ENCODE peak calls at places on chromosomes 7 and 10, in nine cellular contexts. V is dorsolateral prefrontal cortex; P is epithelial cell of prostate; U is transverse colon; M is CD8-positive, alpha-beta memory T cell; N is colonic mucosa; C is thyroid gland; Y is AG04450; S is uterus. J is an unnamed sample.

GRCh38 chr10:1289591-1289990 is 233.4 kb downstream of the WDR37 start:
- DNase-seq in S (no peak), C (no peak), N (no peak), Y (no peak), V (no peak), P (peak; percentile 54), M (no peak), U (no peak), J (no peak)

GRCh38 chr10:44960482-44961230 is 1.1 kb downstream of the RASSF4 start:
- DNase-seq in U (no peak), V (no peak), Y (no peak), P (no peak), C (peak; percentile 60), S (no peak), N (peak; percentile 29), M (no peak), J (no peak)

GRCh38 chr7:70695804-70696104 is 436.2 kb upstream of the GALNT17 start:
- DNase-seq in M (no peak), C (no peak), Y (no peak), P (no peak), U (no peak), S (no peak), V (no peak), N (peak; percentile 34), J (no peak)

GRCh38 chr10:16993186-16993585 is 136.4 kb downstream of the CUBN start:
- DNase-seq in V (no peak), S (no peak), U (no peak), N (no peak), M (no peak), Y (no peak), P (no peak), C (no peak), J (no peak)

GRCh38 chr7:44152971-44153947 is 12.1 kb upstream of the MYL7 start:
- DNase-seq in S (no peak), M (no peak), P (no peak), N (no peak), V (peak; percentile 31), U (no peak), Y (no peak), C (no peak), J (no peak)

GRCh38 chr10:44089671-44090070 is 295.2 kb downstream of the CXCL12 start:
- DNase-seq in U (no peak), S (no peak), M (no peak), V (no peak), P (no peak), N (no peak), C (no peak), Y (no peak), J (no peak)

GRCh38 chr10:112296908-112297331 is 13.7 kb downstream of the TECTB start:
- DNase-seq in N (no peak), P (no peak), M (no peak), V (no peak), U (no peak), C (peak; percentile 26), S (no peak), Y (no peak), J (no peak)

GRCh38 chr7:45575501-45576248 is 1.5 kb downstream of the ADCY1 start:
- DNase-seq in S (no peak), C (no peak), Y (no peak), N (no peak), V (no peak), M (no peak), U (no peak), P (no peak), J (no peak)

GRCh38 chr7:96388620-96389383 is 66.9 kb upstream of the SLC25A13 start:
- DNase-seq in C (peak; percentile 11), N (no peak), S (no peak), V (no peak), P (peak; percentile 10), M (no peak), Y (peak; percentile 30), U (no peak), J (no peak)

GRCh38 chr7:101681170-101682007 is 52.3 kb upstream of the MYL10 start:
- DNase-seq in Y (peak; percentile 24), N (no peak), C (peak; percentile 70), M (no peak), S (peak; percentile 49), U (no peak), P (no peak), V (no peak), J (no peak)

GRCh38 chr7:94060772-94061171 is 56.6 kb upstream of the BET1 start:
- DNase-seq in P (no peak), Y (no peak), U (no peak), C (no peak), S (no peak), M (no peak), V (no peak), N (no peak), J (no peak)

GRCh38 chr7:105830405-105831218 is 45.8 kb downstream of the ATXN7L1 start:
- DNase-seq in P (peak; percentile 68), V (no peak), U (no peak), C (no peak), M (no peak), Y (peak; percentile 88), S (no peak), N (no peak), J (no peak)

GRCh38 chr10:79104264-79104954 is 35.6 kb downstream of the ZMIZ1 start:
- DNase-seq in M (peak; percentile 9), P (no peak), S (peak; percentile 78), N (no peak), C (peak; percentile 87), U (no peak), V (no peak), Y (no peak), J (no peak)

GRCh38 chr10:100370976-100371706 is 24.1 kb downstream of the SCD start:
- DNase-seq in C (peak; percentile 25), U (peak; percentile 91), Y (peak; percentile 37), V (peak; percentile 76), S (peak; percentile 28), M (peak; percentile 61), N (peak; percentile 95), P (peak; percentile 62), J (peak; percentile 80)

GRCh38 chr10:127735723-127736221 is 1.2 kb upstream of the FOXI2 start:
- DNase-seq in S (no peak), C (no peak), Y (no peak), U (no peak), P (no peak), N (no peak), V (no peak), M (no peak), J (no peak)

GRCh38 chr10:14009315-14010082 is 321.2 kb downstream of the FRMD4A start:
- DNase-seq in U (no peak), Y (peak; percentile 70), C (no peak), N (no peak), V (no peak), S (no peak), P (no peak), M (peak; percentile 73), J (no peak)

GRCh38 chr7:2928613-2929311 is 84.7 kb upstream of the GNA12 start:
- DNase-seq in U (no peak), S (no peak), C (no peak), Y (no peak), P (no peak), M (no peak), V (peak; percentile 46), N (no peak), J (no peak)
- H3K27ac ChIP-seq in U (no peak overlapping the region), S (no peak overlapping the region), C (no peak overlapping the region), Y (no peak overlapping the region), P (no peak overlapping the region), M (no peak overlapping the region), V (no peak overlapping the region), N (no peak overlapping the region), J (no peak overlapping the region)

GRCh38 chr7:55172161-55172560 is 153.3 kb downstream of the EGFR start:
- DNase-seq in C (no peak), M (no peak), Y (no peak), V (no peak), P (no peak), S (no peak), U (no peak), N (no peak), J (no peak)

GRCh38 chr7:55172881-55173609 is 154.2 kb downstream of the EGFR start:
- DNase-seq in N (no peak), C (no peak), U (no peak), Y (no peak), P (no peak), M (no peak), S (no peak), V (no peak), J (no peak)

GRCh38 chr7:55171157-55171556 is 152.3 kb downstream of the EGFR start:
- DNase-seq in P (no peak), S (no peak), C (no peak), U (no peak), N (no peak), V (no peak), M (no peak), Y (no peak), J (no peak)

GRCh38 chr7:55173671-55174070 is 154.9 kb downstream of the EGFR start:
- DNase-seq in V (no peak), S (no peak), P (no peak), N (no peak), U (no peak), M (no peak), C (no peak), Y (no peak), J (no peak)

GRCh38 chr7:55170335-55170734 is 151.5 kb downstream of the EGFR start:
- DNase-seq in Y (no peak), C (no peak), S (no peak), N (no peak), M (no peak), P (no peak), U (no peak), V (no peak), J (no peak)
- H3K27ac ChIP-seq in Y (no peak overlapping the region), C (no peak overlapping the region), S (no peak overlapping the region), N (no peak overlapping the region), M (no peak overlapping the region), P (no peak overlapping the region), U (no peak overlapping the region), V (no peak overlapping the region), J (no peak overlapping the region)

GRCh38 chr10:88222878-88223277 is 359.5 kb downstream of the PTEN start:
- DNase-seq in P (no peak), M (no peak), N (no peak), V (no peak), Y (no peak), U (no peak), S (no peak), C (no peak), J (no peak)
- H3K27ac ChIP-seq in P (no peak overlapping the region), M (no peak overlapping the region), N (no peak overlapping the region), V (no peak overlapping the region), Y (no peak overlapping the region), U (no peak overlapping the region), S (no peak overlapping the region), C (no peak overlapping the region), J (no peak overlapping the region)

GRCh38 chr7:137760111-137760510 is 86.7 kb downstream of the DGKI start:
- DNase-seq in Y (no peak), C (peak; percentile 61), V (peak; percentile 61), M (no peak), N (no peak), S (peak; percentile 19), P (no peak), U (no peak), J (peak; percentile 14)
- H3K27ac ChIP-seq in Y (no peak overlapping the region), C (no peak overlapping the region), V (peak overlapping the region; percentile 69), M (no peak overlapping the region), N (no peak overlapping the region), S (no peak overlapping the region), P (no peak overlapping the region), U (no peak overlapping the region), J (peak overlapping the region; percentile 2)

DNA sequence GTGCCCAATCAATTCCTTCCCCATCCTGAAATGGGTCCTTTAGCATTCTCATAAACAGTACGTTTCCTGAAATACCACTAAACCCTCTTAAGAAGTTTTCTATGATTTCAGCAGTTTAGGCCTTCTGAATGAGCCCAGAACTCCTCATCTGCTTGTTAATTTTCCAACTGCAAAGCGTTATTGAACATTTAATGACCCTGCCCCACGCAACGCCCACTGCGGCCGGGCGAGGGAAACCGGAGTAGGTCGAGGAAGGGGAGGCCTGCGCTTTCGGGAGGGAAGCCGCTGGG is 608 bp upstream of the UBN2 start:
- DNase-seq in N (no peak), S (no peak), Y (no peak), U (no peak), V (no peak), M (no peak), P (no peak), C (no peak), J (no peak)
- H3K27ac ChIP-seq in N (peak overlapping the region; percentile 95), S (peak overlapping the region; percentile 93), Y (peak overlapping the region; percentile 57), U (peak overlapping the region; percentile 90), V (peak overlapping the region; percentile 98), M (peak overlapping the region; percentile 86), P (peak overlapping the region; percentile 66), C (peak overlapping the region; percentile 50), J (peak overlapping the region; percentile 96)